ENCODE peak calls at places on chromosomes 11 and 22, in five cellular contexts. One of them, this sample, is unnamed.

GRCh38 chr22:23105919-23106853 is 35.6 kb downstream of the RSPH14 start:
- DNase-seq in effector memory CD4-positive, alpha-beta T cell: no peak
- DNase-seq in HEK293T: no peak
- DNase-seq in H1: no peak
- DNase-seq in activated CD8-positive, alpha-beta T cell treated with anti-CD3 and anti-CD28 coated beads for 36 hours: no peak
- DNase-seq in this sample: no peak

GRCh38 chr11:65911682-65912568 is 6.9 kb downstream of the C11orf68 start:
- DNase-seq in effector memory CD4-positive, alpha-beta T cell: no peak
- DNase-seq in H1: no peak
- DNase-seq in HEK293T: peak
- DNase-seq in activated CD8-positive, alpha-beta T cell treated with anti-CD3 and anti-CD28 coated beads for 36 hours: no peak
- DNase-seq in this sample: peak

GRCh38 chr22:37831472-37831871 is 8.3 kb downstream of the GALR3 start:
- DNase-seq in H1: no peak
- DNase-seq in effector memory CD4-positive, alpha-beta T cell: no peak
- DNase-seq in HEK293T: no peak
- DNase-seq in activated CD8-positive, alpha-beta T cell treated with anti-CD3 and anti-CD28 coated beads for 36 hours: no peak
- DNase-seq in this sample: no peak

GRCh38 chr11:87421422-87421821 is 383.7 kb downstream of the TMEM135 start:
- DNase-seq in HEK293T: peak
- DNase-seq in H1: peak
- DNase-seq in activated CD8-positive, alpha-beta T cell treated with anti-CD3 and anti-CD28 coated beads for 36 hours: peak
- DNase-seq in effector memory CD4-positive, alpha-beta T cell: peak
- DNase-seq in this sample: peak

GRCh38 chr11:90747057-90747456 is 524.2 kb upstream of the CHORDC1 start:
- DNase-seq in activated CD8-positive, alpha-beta T cell treated with anti-CD3 and anti-CD28 coated beads for 36 hours: no peak
- DNase-seq in H1: no peak
- DNase-seq in HEK293T: no peak
- DNase-seq in effector memory CD4-positive, alpha-beta T cell: no peak
- DNase-seq in this sample: peak

GRCh38 chr11:134312807-134313206 is 19.0 kb upstream of the GLB1L2 start:
- DNase-seq in HEK293T: no peak
- DNase-seq in activated CD8-positive, alpha-beta T cell treated with anti-CD3 and anti-CD28 coated beads for 36 hours: no peak
- DNase-seq in H1: no peak
- DNase-seq in effector memory CD4-positive, alpha-beta T cell: no peak
- DNase-seq in this sample: no peak

GRCh38 chr11:109934151-109934550 is 159.0 kb upstream of the ZC3H12C start:
- DNase-seq in H1: no peak
- DNase-seq in effector memory CD4-positive, alpha-beta T cell: no peak
- DNase-seq in activated CD8-positive, alpha-beta T cell treated with anti-CD3 and anti-CD28 coated beads for 36 hours: no peak
- DNase-seq in HEK293T: no peak
- DNase-seq in this sample: no peak

GRCh38 chr11:67287355-67288197 is 1.5 kb upstream of the ANKRD13D start:
- DNase-seq in HEK293T: no peak
- DNase-seq in effector memory CD4-positive, alpha-beta T cell: no peak
- DNase-seq in H1: no peak
- DNase-seq in activated CD8-positive, alpha-beta T cell treated with anti-CD3 and anti-CD28 coated beads for 36 hours: peak
- DNase-seq in this sample: no peak

This sample was measured in PC-3.